ENCODE peak calls at places on chromosomes 2 and 18, in nine cellular contexts. G is ovary, D is HCT116, P is tibial nerve, X is IMR-90, V is neural progenitor cell, A is mammary epithelial cell, K is upper lobe of right lung, N is heart left ventricle. S is an unnamed sample. For H3K4me1, the result is how much of the 10 kb centered on the place peaks cover.

GRCh38 chr18:24959100-24959499 is 392.9 kb downstream of the ZNF521 start:
- DNase-seq in G (no peak), D (no peak), P (no peak), X (no peak), V (no peak), A (no peak), K (no peak), N (no peak), S (no peak)

GRCh38 chr18:59219672-59220163 is at the start of gene GRP:
- DNase-seq in G (no peak), D (no peak), P (no peak), X (no peak), V (peak), A (no peak), K (no peak), N (no peak), S (no peak)

GRCh38 chr2:168355110-168355509 is 101.0 kb upstream of the CERS6 start:
- DNase-seq in G (no peak), D (no peak), P (no peak), X (no peak), V (no peak), A (peak), K (no peak), N (no peak), S (no peak)

GRCh38 chr2:145750074-145750473 is 1230.2 kb upstream of the ZEB2 start:
- DNase-seq in G (no peak), D (no peak), P (no peak), X (no peak), V (no peak), A (no peak), K (no peak), N (no peak), S (no peak)

GRCh38 chr2:47072018-47072691 is 83.0 kb downstream of the STPG4 start:
- DNase-seq in G (peak), D (no peak), P (peak), X (peak), V (peak), A (no peak), K (peak), N (peak), S (no peak)

GRCh38 chr18:32321826-32322225 is 132.0 kb downstream of the MEP1B start:
- DNase-seq in G (no peak), D (no peak), P (no peak), X (no peak), V (no peak), A (no peak), K (no peak), N (no peak), S (no peak)

GRCh38 chr2:28626891-28627421 is 124.7 kb upstream of the PPP1CB start:
- DNase-seq in G (peak), D (no peak), P (peak), X (peak), V (no peak), A (no peak), K (peak), N (no peak), S (no peak)

GRCh38 chr2:241945803-241946202 is 76.3 kb downstream of the RTP5 start:
- DNase-seq in G (no peak), D (no peak), P (no peak), X (no peak), V (no peak), A (no peak), K (no peak), N (no peak), S (no peak)

GRCh38 chr2:77087987-77088414 is 434.2 kb downstream of the LRRTM4 start:
- DNase-seq in G (no peak), D (no peak), P (no peak), X (no peak), V (no peak), A (no peak), K (no peak), N (no peak), S (no peak)

GRCh38 chr2:38279201-38279600 is 97.9 kb downstream of the ATL2 start:
- DNase-seq in G (no peak), D (no peak), P (no peak), X (peak), V (no peak), A (no peak), K (no peak), N (no peak), S (no peak)

GRCh38 chr2:20300656-20301055 is 50.0 kb downstream of the PUM2 start:
- DNase-seq in G (no peak), D (no peak), P (no peak), X (no peak), V (no peak), A (no peak), K (no peak), N (no peak), S (no peak)

GRCh38 chr18:11407900-11408299 is 201.5 kb upstream of the SLC35G4 start:
- DNase-seq in G (no peak), D (no peak), P (no peak), X (peak), V (no peak), A (no peak), K (no peak), N (no peak), S (no peak)

GRCh38 chr2:222518570-222519381 is 94.4 kb downstream of the SGPP2 start:
- DNase-seq in G (no peak), D (peak), P (peak), X (no peak), V (peak), A (peak), K (no peak), N (no peak), S (no peak)

GRCh38 chr2:50343157-50343821 is 688.6 kb downstream of the NRXN1 start:
- DNase-seq in G (no peak), D (no peak), P (no peak), X (no peak), V (no peak), A (no peak), K (no peak), N (no peak), S (no peak)

GRCh38 chr2:188475945-188476344 is 184.3 kb downstream of the GULP1 start:
- DNase-seq in G (no peak), D (no peak), P (no peak), X (peak), V (no peak), A (peak), K (no peak), N (no peak), S (no peak)

GRCh38 chr2:237889016-237889415 is 29.6 kb downstream of the RAMP1 start:
- DNase-seq in G (no peak), D (no peak), P (no peak), X (no peak), V (peak), A (no peak), K (no peak), N (no peak), S (no peak)

GRCh38 chr2:71943238-71944182 is 204.2 kb downstream of the CYP26B1 start:
- DNase-seq in G (no peak), D (no peak), P (no peak), X (no peak), V (no peak), A (no peak), K (peak), N (peak), S (no peak)

GRCh38 chr2:127157651-127158460 is 50.9 kb upstream of the BIN1 start:
- DNase-seq in G (no peak), D (no peak), P (no peak), X (no peak), V (peak), A (no peak), K (no peak), N (no peak), S (no peak)

GRCh38 chr2:119638891-119639539 is 40.0 kb upstream of the TMEM177 start:
- DNase-seq in G (no peak), D (no peak), P (no peak), X (no peak), V (peak), A (no peak), K (no peak), N (no peak), S (no peak)

GRCh38 chr2:57076856-57077255 is 893.1 kb downstream of the CCDC85A start:
- DNase-seq in G (no peak), D (no peak), P (no peak), X (no peak), V (no peak), A (no peak), K (no peak), N (no peak), S (no peak)

GRCh38 chr18:8480506-8481328 is 128.5 kb upstream of the RAB12 start:
- DNase-seq in G (peak), D (peak), P (peak), X (peak), V (peak), A (peak), K (no peak), N (peak), S (peak)

GRCh38 chr2:8994386-8994785 is 9.1 kb downstream of the MBOAT2 start:
- DNase-seq in G (no peak), D (no peak), P (no peak), X (no peak), V (no peak), A (no peak), K (no peak), N (no peak), S (no peak)

GRCh38 chr18:23201741-23202140 is 66.5 kb downstream of the CABLES1 start:
- DNase-seq in G (no peak), D (no peak), P (no peak), X (no peak), V (no peak), A (no peak), K (no peak), N (no peak), S (no peak)

GRCh38 chr18:31741096-31741735 is 19.5 kb downstream of the SLC25A52 start:
- DNase-seq in G (no peak), D (peak), P (peak), X (peak), V (peak), A (peak), K (no peak), N (no peak), S (peak)

GRCh38 chr2:15388406-15389325 is 172.5 kb downstream of the NBAS start:
- DNase-seq in G (no peak), D (no peak), P (no peak), X (no peak), V (no peak), A (peak), K (no peak), N (no peak), S (no peak)

GRCh38 chr18:24231773-24232735 is 93.2 kb downstream of the CABYR start:
- DNase-seq in G (no peak), D (no peak), P (no peak), X (peak), V (no peak), A (no peak), K (no peak), N (peak), S (no peak)

GRCh38 chr2:214322662-214323061 is 88.2 kb upstream of the VWC2L start:
- DNase-seq in G (no peak), D (no peak), P (no peak), X (peak), V (no peak), A (peak), K (no peak), N (no peak), S (no peak)

DNA sequence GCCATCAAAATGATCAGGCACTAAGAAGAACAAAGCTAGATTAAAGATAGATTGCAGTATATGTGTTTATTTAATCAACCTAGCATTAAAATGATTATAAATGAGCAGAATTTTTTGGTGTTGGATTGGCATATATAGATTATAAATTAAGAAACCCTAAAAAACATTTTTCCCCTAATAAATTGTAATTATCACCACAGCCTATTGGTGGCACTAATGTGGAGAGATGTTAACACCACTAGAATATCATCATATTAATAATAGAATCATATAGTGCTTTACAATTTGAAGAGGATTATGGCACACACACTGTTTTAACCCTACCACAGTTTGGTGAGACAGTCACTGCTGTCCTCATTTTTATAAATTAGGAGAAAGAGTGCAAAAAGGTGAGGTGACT is 112.4 kb upstream of the RND3 start:
- DNase-seq in G (no peak), D (no peak), P (no peak), X (no peak), V (no peak), A (no peak), K (no peak), N (no peak), S (no peak)
- H3K27ac ChIP-seq in G (no peak), D (no peak), P (no peak), X (peak), V (no peak), A (no peak), K (no peak), N (no peak), S (no peak)

DNA sequence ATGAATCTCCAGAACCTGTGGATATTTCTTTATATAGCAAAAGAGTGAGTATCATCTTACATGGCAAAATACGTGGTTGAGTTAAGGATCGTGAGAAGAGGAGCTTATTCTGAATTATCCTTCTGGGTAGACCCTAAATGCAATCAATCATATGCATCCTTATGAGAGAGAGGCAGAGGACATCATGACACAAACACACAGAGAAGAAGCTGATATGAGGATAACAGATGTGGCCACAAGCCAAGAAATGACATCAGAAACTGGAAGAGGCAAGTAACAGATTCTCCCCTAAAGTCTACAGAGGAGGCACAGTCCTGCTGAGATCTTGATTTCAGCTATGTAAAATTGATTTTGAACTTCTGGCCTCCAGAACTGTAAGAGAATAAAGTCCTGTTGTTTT is 730.2 kb upstream of the ZNF804A start:
- DNase-seq in G (no peak), D (no peak), P (no peak), X (no peak), V (no peak), A (peak), K (no peak), N (no peak), S (no peak)
- TF ChIP-seq CTCF in G (no peak), D (no peak), P (no peak), X (no peak), V (no peak), A (no peak), K (no peak), N (no peak), S (no peak)

GRCh38 chr2:120823551-120823950 is 87.9 kb downstream of the GLI2 start:
- DNase-seq in G (no peak), D (no peak), P (no peak), X (no peak), V (no peak), A (no peak), K (no peak), N (no peak), S (no peak)
- H3K4me1 ChIP-seq in G (under half), D (under half), P (under half), X (under half), V (under half), A (under half), K (under half), N (under half), S (under half)

DNA sequence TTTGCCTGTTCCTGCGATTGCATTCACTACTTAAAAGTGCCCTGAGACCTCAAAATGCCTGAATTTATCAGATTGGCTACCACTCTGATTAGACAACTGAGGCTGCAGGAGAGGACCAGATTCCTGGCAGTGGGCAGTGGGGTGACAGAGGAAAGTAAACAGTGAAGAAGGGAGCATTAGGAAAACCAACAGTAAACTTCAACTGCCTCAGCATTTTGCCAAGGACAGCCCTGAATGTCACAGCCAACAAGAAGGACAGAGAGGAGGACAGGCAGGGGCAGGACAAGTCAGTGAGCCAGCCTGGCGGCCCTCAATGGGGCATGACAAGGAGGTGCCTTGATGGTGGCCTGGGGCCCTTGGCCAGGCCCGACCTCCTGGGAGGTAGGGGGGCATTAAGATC is 24.3 kb downstream of the ACMSD start:
- DNase-seq in G (no peak), D (no peak), P (no peak), X (no peak), V (no peak), A (no peak), K (no peak), N (no peak), S (no peak)
- H3K27ac ChIP-seq in G (no peak), D (no peak), P (no peak), X (no peak), V (no peak), A (no peak), K (no peak), N (no peak), S (no peak)

GRCh38 chr2:212142616-212143015 is 396.0 kb downstream of the ERBB4 start:
- DNase-seq in G (no peak), D (no peak), P (no peak), X (peak), V (no peak), A (no peak), K (no peak), N (no peak), S (no peak)

GRCh38 chr2:212145111-212145510 is 393.5 kb downstream of the ERBB4 start:
- DNase-seq in G (no peak), D (no peak), P (no peak), X (peak), V (no peak), A (peak), K (no peak), N (no peak), S (no peak)

GRCh38 chr2:212153923-212154322 is 384.7 kb downstream of the ERBB4 start:
- DNase-seq in G (no peak), D (no peak), P (no peak), X (no peak), V (no peak), A (no peak), K (no peak), N (no peak), S (no peak)

GRCh38 chr2:212147921-212148513 is 390.6 kb downstream of the ERBB4 start:
- DNase-seq in G (no peak), D (no peak), P (no peak), X (peak), V (peak), A (no peak), K (no peak), N (no peak), S (no peak)
- TF ChIP-seq CTCF in G (no peak), D (peak), P (peak), X (peak), V (peak), A (peak), K (peak), N (peak), S (no peak)

GRCh38 chr2:33107690-33108482 is 161.1 kb downstream of the LTBP1 start:
- DNase-seq in G (no peak), D (no peak), P (no peak), X (peak), V (no peak), A (no peak), K (no peak), N (no peak), S (no peak)
- H3K4me1 ChIP-seq in G (under half), D (under half), P (under half), X (under half), V (under half), A (under half), K (under half), N (under half), S (under half)